ENCODE peak calls at places on chromosomes 3 and 15, in nine cellular contexts. M is left ventricle myocardium inferior; Y is spleen; F is heart left ventricle; L is adipocyte; A is stomach; W is kidney epithelial cell; N is body of pancreas; E is CD8-positive, alpha-beta memory T cell. X is an unnamed sample. For H3K27me3, the result is how much of the 10 kb centered on the place peaks cover.

GRCh38 chr15:39315200-39315599 is 265.7 kb upstream of the THBS1 start:
- DNase-seq in M (no peak), W (no peak), Y (no peak), F (no peak), E (no peak), L (no peak), N (no peak), A (no peak), X (no peak)

GRCh38 chr3:100972867-100973266 is 20.4 kb downstream of the ABI3BP start:
- DNase-seq in F (no peak), Y (no peak), L (no peak), M (no peak), E (no peak), A (no peak), W (no peak), N (no peak), X (no peak)

GRCh38 chr15:63931556-63931955 is 97.8 kb upstream of the HERC1 start:
- DNase-seq in N (peak), E (no peak), A (peak), W (no peak), L (no peak), Y (no peak), F (no peak), M (no peak), X (no peak)

GRCh38 chr15:45130291-45131000 is 652 bp downstream of the DUOX1 start:
- DNase-seq in L (no peak), N (no peak), M (no peak), F (no peak), E (no peak), Y (no peak), A (no peak), W (no peak), X (no peak)

GRCh38 chr15:62637498-62637897 is 405.0 kb upstream of the TPM1 start:
- DNase-seq in Y (no peak), W (no peak), M (no peak), N (no peak), F (no peak), A (no peak), E (no peak), L (no peak), X (no peak)

GRCh38 chr3:149332227-149332765 is 1.1 kb downstream of the TM4SF18 start:
- DNase-seq in L (peak), M (no peak), W (no peak), Y (no peak), F (no peak), N (no peak), A (no peak), E (no peak), X (no peak)

GRCh38 chr3:133152056-133152455 is 113.9 kb downstream of the TMEM108 start:
- DNase-seq in N (no peak), Y (no peak), L (no peak), A (no peak), F (no peak), E (no peak), W (no peak), M (no peak), X (no peak)

GRCh38 chr3:58685641-58686040 is 19.1 kb upstream of the FAM3D start:
- DNase-seq in Y (no peak), A (no peak), E (no peak), M (no peak), W (no peak), N (no peak), L (no peak), F (no peak), X (no peak)

DNA sequence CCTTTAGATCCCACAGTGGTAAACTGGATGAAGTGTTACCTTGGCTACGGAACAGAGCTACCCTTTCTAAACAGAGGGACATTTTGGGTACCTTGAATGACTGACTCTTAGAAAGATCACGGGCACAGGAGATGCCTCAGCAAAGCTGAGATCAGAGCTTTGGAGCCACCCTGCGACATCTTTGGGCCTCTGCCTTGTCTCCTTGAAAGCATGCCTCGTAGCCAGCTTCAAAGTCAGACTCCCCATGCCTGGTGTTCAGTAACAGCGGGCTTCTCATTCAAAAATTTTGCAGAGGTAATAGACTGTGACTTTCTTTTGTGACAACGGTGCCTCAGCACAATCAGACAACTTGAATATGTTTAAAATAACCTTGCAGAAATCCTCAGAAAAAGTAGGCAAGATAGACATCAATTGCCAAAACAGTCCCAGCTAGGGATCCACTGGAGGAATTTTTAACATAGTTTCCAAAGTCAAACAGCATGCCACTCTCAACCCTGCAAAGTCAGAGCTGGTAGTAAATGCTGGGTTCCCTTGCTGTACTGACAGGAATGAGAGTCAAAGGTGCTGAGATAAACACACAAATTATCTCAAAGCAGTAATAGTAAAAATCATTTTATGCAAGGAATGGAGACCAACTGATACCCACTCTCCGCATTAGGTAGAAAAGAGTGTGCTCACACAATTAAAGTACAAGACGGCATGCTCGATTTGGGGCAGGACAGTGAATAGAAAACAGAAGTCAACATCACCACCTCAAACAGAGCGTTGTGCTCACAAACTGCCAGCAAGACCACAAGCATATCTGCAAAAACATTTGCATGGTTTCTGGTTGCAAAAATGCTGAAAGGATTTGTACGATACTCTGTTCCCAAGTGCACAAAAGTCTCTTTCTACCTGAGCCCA is 82.1 kb downstream of the MYO1E start:
- DNase-seq in Y (no peak), N (no peak), F (no peak), A (no peak), W (no peak), E (no peak), M (no peak), L (no peak), X (no peak)
- H3K27me3 ChIP-seq in Y (under half), N (under half), F (under half), A (under half), W (under half), E (under half), M (under half), L (under half), X (under half)

GRCh38 chr3:157089455-157090221 is 70.3 kb downstream of the CCNL1 start:
- DNase-seq in W (no peak), F (no peak), A (peak), N (peak), M (peak), L (no peak), Y (no peak), E (no peak), X (no peak)
- H3K4me3 ChIP-seq in W (no peak), F (peak), A (peak), N (no peak), M (peak), L (peak), Y (peak), E (peak), X (peak)

GRCh38 chr15:77738441-77739437 is 106.0 kb upstream of the LINGO1 start:
- DNase-seq in W (no peak), F (no peak), N (no peak), A (no peak), L (no peak), E (no peak), M (no peak), Y (no peak), X (no peak)

GRCh38 chr15:77739591-77740378 is 107.1 kb upstream of the LINGO1 start:
- DNase-seq in F (no peak), Y (no peak), L (no peak), M (no peak), N (no peak), W (no peak), A (no peak), E (no peak), X (no peak)

GRCh38 chr15:77738038-77738370 is 105.3 kb upstream of the LINGO1 start:
- DNase-seq in A (no peak), M (no peak), E (no peak), L (no peak), F (no peak), N (no peak), W (no peak), Y (no peak), X (no peak)

GRCh38 chr15:77734306-77734705 is 101.6 kb upstream of the LINGO1 start:
- DNase-seq in F (no peak), W (no peak), A (no peak), N (no peak), E (no peak), M (no peak), L (no peak), Y (no peak), X (no peak)

DNA sequence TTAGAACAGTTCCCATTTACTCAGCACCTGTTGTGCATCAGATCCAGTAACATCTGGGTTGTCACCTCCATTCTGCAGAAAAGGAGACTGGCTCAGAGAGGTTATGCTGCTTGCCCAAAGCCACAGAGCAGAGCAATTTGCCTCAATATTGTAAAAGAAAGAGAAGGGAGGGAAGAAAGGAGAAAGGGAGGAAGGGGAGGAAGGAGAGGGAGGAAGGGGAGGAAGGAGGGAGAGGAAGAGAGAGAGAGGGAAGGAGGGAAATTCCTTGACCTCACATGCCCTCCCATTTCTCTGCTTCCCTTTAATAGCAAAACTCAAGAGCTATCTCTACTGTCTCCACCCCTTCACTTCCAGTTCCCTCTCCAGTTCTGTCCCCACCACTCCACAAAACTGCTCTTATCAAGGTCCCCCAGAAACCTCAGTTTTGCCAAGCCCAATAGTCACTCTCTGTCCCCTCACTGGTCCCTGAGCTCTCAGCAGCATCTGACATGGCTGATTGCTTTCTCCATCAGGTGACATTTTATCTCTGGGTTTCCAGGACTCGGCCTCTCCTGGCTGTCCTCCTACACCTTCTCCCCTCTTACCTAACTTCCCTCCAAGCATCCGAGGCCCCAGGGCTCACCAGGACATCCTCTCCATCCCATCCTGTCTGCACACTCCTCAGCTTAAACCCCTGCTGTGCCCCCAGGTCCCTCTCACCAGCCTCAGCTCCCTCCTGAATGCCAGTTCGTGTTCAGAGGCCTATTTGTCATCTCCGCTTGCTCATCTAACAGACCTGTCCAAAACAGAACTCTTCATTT is 104.7 kb upstream of the LINGO1 start:
- DNase-seq in A (no peak), N (no peak), F (no peak), M (no peak), L (no peak), E (no peak), W (no peak), Y (no peak), X (no peak)
- H3K27me3 ChIP-seq in A (half or more), N (under half), F (under half), M (half or more), L (half or more), E (under half), W (under half), Y (under half), X (under half)

GRCh38 chr15:90037510-90037860 is 36.4 kb downstream of the ZNF710 start:
- DNase-seq in W (no peak), A (no peak), N (no peak), F (no peak), L (peak), M (no peak), E (no peak), Y (no peak), X (no peak)
- H3K4me3 ChIP-seq in W (no peak), A (no peak), N (no peak), F (no peak), L (no peak), M (no peak), E (no peak), Y (no peak), X (no peak)

GRCh38 chr15:35442734-35443133 is 103.2 kb downstream of the DPH6 start:
- DNase-seq in E (no peak), N (no peak), F (no peak), L (peak), W (no peak), A (no peak), M (no peak), Y (no peak), X (no peak)

GRCh38 chr15:35448294-35448693 is 97.7 kb downstream of the DPH6 start:
- DNase-seq in E (no peak), M (no peak), A (no peak), Y (no peak), W (no peak), F (no peak), L (peak), N (no peak), X (no peak)

GRCh38 chr15:35443376-35443775 is 102.6 kb downstream of the DPH6 start:
- DNase-seq in L (no peak), A (no peak), M (no peak), Y (no peak), E (no peak), W (no peak), N (no peak), F (no peak), X (no peak)

GRCh38 chr15:35444557-35445204 is 101.3 kb downstream of the DPH6 start:
- DNase-seq in A (no peak), W (no peak), N (no peak), F (no peak), L (peak), M (no peak), Y (no peak), E (no peak), X (no peak)

GRCh38 chr15:35445891-35446290 is 100.1 kb downstream of the DPH6 start:
- DNase-seq in L (no peak), Y (no peak), M (no peak), F (no peak), A (no peak), N (no peak), E (no peak), W (no peak), X (no peak)
- H3K27me3 ChIP-seq in L (under half), Y (under half), M (under half), F (under half), A (under half), N (under half), E (under half), W (under half), X (under half)

GRCh38 chr3:158568784-158569183 is 2.2 kb upstream of the MLF1 start:
- DNase-seq in M (no peak), F (no peak), N (no peak), A (no peak), Y (no peak), L (no peak), E (no peak), W (no peak), X (no peak)

GRCh38 chr3:158571969-158572765 is 1.2 kb downstream of the MLF1 start:
- DNase-seq in L (no peak), W (no peak), Y (no peak), A (no peak), F (no peak), N (no peak), M (no peak), E (no peak), X (no peak)

GRCh38 chr3:158569717-158570244 is 1.2 kb upstream of the MLF1 start:
- DNase-seq in E (no peak), F (no peak), Y (peak), A (no peak), N (no peak), W (no peak), L (no peak), M (no peak), X (no peak)

GRCh38 chr3:158572766-158573060 is 1.7 kb downstream of the MLF1 start:
- DNase-seq in M (no peak), W (no peak), A (no peak), F (no peak), Y (no peak), L (no peak), E (no peak), N (no peak), X (no peak)

DNA sequence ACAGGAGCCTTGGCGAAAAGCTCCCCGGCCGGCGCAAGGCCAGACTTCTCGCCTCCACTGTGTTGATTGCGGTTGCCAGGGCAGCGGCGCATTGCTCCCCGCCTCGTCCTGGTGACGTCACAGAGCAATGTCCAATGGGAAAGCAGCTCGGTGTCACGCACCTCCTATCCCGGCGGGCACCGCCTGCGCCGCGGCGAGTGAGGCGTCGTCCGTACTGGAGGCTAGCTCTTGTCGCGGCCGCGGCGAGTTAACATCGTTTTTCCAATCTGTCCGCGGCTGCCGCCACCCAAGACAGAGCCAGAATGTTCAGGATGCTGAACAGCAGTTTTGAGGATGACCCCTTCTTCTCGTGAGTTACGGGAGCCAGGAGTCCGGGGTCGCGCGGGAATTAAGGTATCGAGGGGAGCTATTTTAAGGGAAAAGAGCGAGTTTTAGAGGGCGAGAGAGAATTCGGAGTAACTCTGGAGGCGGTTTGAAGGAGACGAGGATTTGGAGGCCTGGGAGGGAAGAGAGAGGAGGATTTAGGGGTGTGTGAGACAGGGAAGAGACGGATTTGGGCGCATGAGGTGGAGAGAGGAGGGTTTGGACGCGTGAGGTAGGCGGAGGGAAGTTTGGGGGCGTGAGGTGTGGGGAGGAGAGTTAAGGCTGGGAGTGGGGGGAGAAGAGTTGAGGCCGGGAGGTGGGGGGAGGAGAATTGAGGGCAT is at the start of gene MLF1:
- DNase-seq in N (peak), A (peak), F (peak), W (peak), E (peak), L (peak), M (peak), Y (peak), X (peak)
- H3K4me3 ChIP-seq in N (peak), A (peak), F (peak), W (peak), E (peak), L (peak), M (peak), Y (peak), X (peak)

GRCh38 chr15:31871159-31871886 is 159.0 kb upstream of the CHRNA7 start:
- DNase-seq in F (no peak), E (no peak), L (peak), M (no peak), W (no peak), A (no peak), N (no peak), Y (no peak), X (no peak)
- H3K27me3 ChIP-seq in F (under half), E (under half), L (under half), M (under half), W (under half), A (under half), N (under half), Y (under half), X (under half)

X was measured in psoas muscle.